ENCODE peak calls at places on chromosomes 3 and 15, in five cellular contexts. X is cardiac muscle cell, E is glutamatergic neuron, T is RWPE1, P is breast epithelium. C is an unnamed sample.

GRCh38 chr3:45080824-45081223 is 54.7 kb downstream of the CLEC3B start:
- DNase-seq in X (no peak), P (no peak), E (no peak), T (no peak), C (no peak)

GRCh38 chr3:140765246-140765645 is 87.4 kb downstream of the TRIM42 start:
- DNase-seq in P (no peak), X (no peak), E (no peak), T (no peak), C (no peak)

GRCh38 chr3:197577366-197578074 is 21.8 kb upstream of the BDH1 start:
- DNase-seq in X (no peak), T (no peak), P (no peak), E (no peak), C (no peak)

GRCh38 chr3:176106380-176106779 is 1090.9 kb downstream of the TBL1XR1 start:
- DNase-seq in P (no peak), E (no peak), X (peak), T (no peak), C (no peak)

GRCh38 chr3:41216993-41217392 is 17.7 kb downstream of the CTNNB1 start:
- DNase-seq in E (no peak), P (no peak), X (no peak), T (no peak), C (no peak)

GRCh38 chr3:122105626-122106025 is 50.5 kb downstream of the CD86 start:
- DNase-seq in E (no peak), P (no peak), X (no peak), T (no peak), C (no peak)

GRCh38 chr3:143358793-143359491 is 239.4 kb downstream of the CHST2 start:
- DNase-seq in T (no peak), E (no peak), X (no peak), P (no peak), C (no peak)

GRCh38 chr15:29701151-29701550 is 121.1 kb downstream of the TJP1 start:
- DNase-seq in X (no peak), E (no peak), P (no peak), T (no peak), C (no peak)

GRCh38 chr15:69757186-69757585 is 304.6 kb downstream of the RPLP1 start:
- DNase-seq in X (no peak), T (peak), E (no peak), P (no peak), C (peak)

GRCh38 chr3:50205719-50206276 is 727 bp downstream of the SLC38A3 start:
- DNase-seq in T (no peak), E (no peak), P (no peak), X (peak), C (peak)

GRCh38 chr3:148540266-148540665 is 157.4 kb upstream of the AGTR1 start:
- DNase-seq in P (no peak), E (no peak), T (no peak), X (no peak), C (no peak)

GRCh38 chr3:150216041-150216811 is 191.9 kb upstream of the TSC22D2 start:
- DNase-seq in E (peak), T (no peak), P (no peak), X (peak), C (no peak)

GRCh38 chr3:161406594-161407555 is 35.6 kb upstream of the SPTSSB start:
- DNase-seq in X (no peak), E (no peak), P (no peak), T (no peak), C (no peak)

GRCh38 chr15:82197734-82198594 is 64.6 kb downstream of the EFL1 start:
- DNase-seq in P (peak), T (peak), E (peak), X (peak), C (peak)

GRCh38 chr3:46764206-46764605 is 46.5 kb upstream of the PRSS50 start:
- DNase-seq in E (no peak), P (no peak), X (no peak), T (no peak), C (no peak)

DNA sequence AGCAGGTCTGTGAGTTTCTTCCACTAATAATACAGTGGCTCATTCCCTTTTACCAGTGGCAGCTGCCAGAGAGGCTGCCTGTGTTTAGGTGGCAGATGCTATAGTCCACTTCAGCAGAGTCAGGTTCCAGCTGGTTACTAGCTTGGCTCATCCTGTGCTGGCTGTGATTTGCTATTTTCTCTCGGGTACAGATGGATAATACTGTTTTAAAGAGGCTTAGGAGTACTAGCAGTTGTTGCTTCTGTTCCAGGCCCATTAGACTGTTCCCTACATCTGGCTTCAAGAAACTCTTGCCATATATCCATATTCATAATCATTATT is 41.0 kb downstream of the ZNF609 start:
- DNase-seq in X (no peak), E (peak), T (no peak), P (no peak), C (no peak)
- TF ChIP-seq CTCF in X (no peak), E (no peak), T (no peak), P (no peak), C (no peak)

GRCh38 chr3:71987089-71987735 is 202.3 kb upstream of the PROK2 start:
- DNase-seq in E (no peak), X (no peak), P (no peak), T (no peak), C (no peak)
- TF ChIP-seq CTCF in E (no peak), X (peak), P (no peak), T (no peak), C (no peak)

GRCh38 chr15:32033186-32033890 is 3.0 kb downstream of the CHRNA7 start:
- DNase-seq in T (no peak), E (no peak), P (no peak), X (no peak), C (no peak)

GRCh38 chr15:32028921-32029320 is 1.4 kb upstream of the CHRNA7 start:
- DNase-seq in T (no peak), P (no peak), X (peak), E (peak), C (no peak)

GRCh38 chr15:32030795-32031194 is 480 bp downstream of the CHRNA7 start:
- DNase-seq in E (peak), T (no peak), X (peak), P (no peak), C (no peak)

GRCh38 chr15:32029409-32029861 is 880 bp upstream of the CHRNA7 start:
- DNase-seq in P (no peak), X (peak), E (peak), T (no peak), C (no peak)

GRCh38 chr15:32029862-32030781 is at the start of gene CHRNA7:
- DNase-seq in X (peak), P (no peak), T (peak), E (peak), C (no peak)
- TF ChIP-seq CTCF in X (peak), P (no peak), T (peak), E (peak), C (no peak)

DNA sequence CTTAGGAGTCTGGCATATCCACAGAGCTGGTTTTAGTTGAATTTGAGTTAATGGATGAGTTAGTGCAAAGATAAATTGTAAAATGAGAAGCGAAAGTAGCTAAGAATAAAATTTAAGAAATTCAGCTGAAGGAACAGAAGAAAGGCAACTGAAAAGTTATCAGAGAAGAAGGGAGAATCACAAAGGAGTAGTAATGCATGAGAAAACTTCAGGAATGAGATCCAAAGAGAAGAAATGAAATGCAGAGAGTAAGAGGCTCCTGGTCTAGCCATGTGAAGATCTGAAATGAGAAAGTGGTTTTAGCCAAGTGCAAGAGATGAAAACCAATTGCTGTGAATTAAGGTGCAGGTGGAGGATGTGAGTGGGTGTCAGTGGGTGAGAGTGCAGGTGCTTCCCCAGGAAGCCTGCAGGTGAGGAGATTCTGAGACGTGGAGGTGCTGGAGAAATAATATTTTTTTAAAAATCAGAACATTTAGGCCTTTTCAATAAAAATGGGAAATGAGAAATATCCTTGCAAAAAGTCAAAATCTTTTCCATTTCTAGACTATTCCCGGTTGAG is 18.5 kb downstream of the KBTBD8 start:
- DNase-seq in X (no peak), P (no peak), E (no peak), T (no peak), C (no peak)
- TF ChIP-seq CTCF in X (no peak), P (no peak), E (no peak), T (no peak), C (no peak)

DNA sequence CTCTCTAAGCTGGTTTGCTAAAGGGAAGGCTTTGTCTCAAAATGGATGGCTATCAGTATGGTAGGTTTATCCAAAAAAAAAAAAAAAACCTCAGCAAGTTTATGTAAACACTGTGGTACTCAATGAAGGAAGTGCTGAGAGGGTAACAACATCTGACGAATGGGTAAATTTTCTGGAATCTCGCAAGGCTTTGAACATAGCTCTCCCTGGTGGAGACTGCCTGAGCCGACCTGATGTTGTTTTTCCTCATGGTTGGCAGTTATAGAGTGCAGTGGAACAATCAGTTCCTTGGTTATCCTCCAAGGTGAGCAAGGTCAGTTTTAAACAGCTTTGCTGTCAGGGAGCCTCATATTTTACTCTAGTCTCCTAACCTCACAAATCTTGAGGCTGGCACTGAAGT is 94.6 kb downstream of the ZPLD1 start:
- DNase-seq in P (no peak), X (peak), E (no peak), T (peak), C (no peak)
- TF ChIP-seq CTCF in P (no peak), X (peak), E (no peak), T (no peak), C (no peak)

DNA sequence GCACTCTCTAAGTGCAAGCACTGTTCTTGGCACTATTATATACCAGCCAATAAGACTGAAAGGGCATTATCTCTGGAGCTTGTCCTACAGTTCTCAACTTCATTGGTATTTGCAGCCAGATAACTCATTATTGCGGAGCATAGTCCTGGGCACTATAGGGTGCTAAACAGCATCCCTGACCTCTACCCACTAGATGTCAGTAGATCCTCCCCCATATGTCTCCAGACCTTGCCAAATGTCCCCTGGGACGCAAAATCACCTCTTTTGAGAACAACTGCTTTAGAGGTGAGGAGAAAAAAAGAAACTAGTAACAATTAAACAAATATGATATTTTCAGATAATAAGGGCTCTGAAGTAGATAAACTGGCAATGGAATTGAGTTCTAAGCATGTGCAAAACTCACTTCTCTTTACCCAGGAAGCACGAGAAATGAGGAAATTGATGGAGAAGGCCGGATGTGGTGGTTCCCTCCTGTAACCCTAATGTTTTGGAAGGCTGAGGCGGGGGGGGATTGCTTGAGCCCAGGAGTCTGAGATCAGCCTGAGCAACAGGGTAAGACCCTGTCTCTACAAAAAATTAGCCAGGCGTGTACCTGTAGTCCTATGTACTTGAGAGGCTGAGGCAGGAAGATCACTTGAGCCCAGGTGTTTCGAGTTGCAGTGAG is 61.4 kb downstream of the FRMD4B start:
- DNase-seq in T (no peak), X (peak), P (no peak), E (no peak), C (no peak)
- TF ChIP-seq CTCF in T (peak), X (peak), P (no peak), E (no peak), C (no peak)

GRCh38 chr3:51941798-51942602 is at the start of the genes PARP3 and RRP9:
- DNase-seq in P (peak), X (peak), T (peak), E (peak), C (peak)
- TF ChIP-seq CTCF in P (peak), X (peak), T (peak), E (peak), C (peak)

GRCh38 chr15:34436956-34437442 is 609 bp downstream of the GOLGA8A start:
- DNase-seq in E (peak), P (no peak), X (peak), T (peak), C (peak)
- TF ChIP-seq CTCF in E (no peak), P (no peak), X (no peak), T (no peak), C (no peak)